ENCODE peak calls at places on chromosomes 3 and 15, in nine cellular contexts. Y is heart left ventricle, C is body of pancreas, P is right cardiac atrium, U is H1, I is transverse colon, A is tibial artery, F is endothelial cell of umbilical vein, J is small intestine. K is an unnamed sample.
A peak's percentile ranks its signal among the peaks of the same experiment; 100 is the strongest.

GRCh38 chr3:137687181-137687880 is 76.8 kb upstream of the SOX14 start:
- DNase-seq in Y (no peak), C (no peak), P (no peak), U (no peak), I (no peak), A (no peak), F (no peak), J (no peak), K (no peak)

GRCh38 chr15:51380999-51381806 is 39.7 kb downstream of the GLDN start:
- DNase-seq in Y (peak; percentile 60), C (peak; percentile 71), P (peak; percentile 57), U (peak; percentile 61), I (peak; percentile 46), A (peak; percentile 80), F (peak; percentile 67), J (peak; percentile 66), K (no peak)

GRCh38 chr15:63833246-63833696 is 477 bp downstream of the HERC1 start:
- DNase-seq in Y (peak; percentile 32), C (peak; percentile 36), P (peak; percentile 75), U (peak; percentile 56), I (peak; percentile 50), A (peak; percentile 69), F (no peak), J (peak; percentile 43), K (peak; percentile 41)

GRCh38 chr3:197293605-197294237 is 4.7 kb downstream of the DLG1 start:
- DNase-seq in Y (no peak), C (no peak), P (no peak), U (no peak), I (no peak), A (no peak), F (no peak), J (no peak), K (no peak)

GRCh38 chr3:186319988-186320387 is 42.0 kb downstream of the DGKG start:
- DNase-seq in Y (no peak), C (no peak), P (no peak), U (no peak), I (no peak), A (no peak), F (no peak), J (no peak), K (no peak)

GRCh38 chr3:182905623-182906022 is 74.7 kb downstream of the DCUN1D1 start:
- DNase-seq in Y (no peak), C (no peak), P (no peak), U (no peak), I (no peak), A (no peak), F (no peak), J (no peak), K (no peak)

GRCh38 chr3:163508212-163508611 is 1570.1 kb downstream of the SI start:
- DNase-seq in Y (no peak), C (peak; percentile 46), P (no peak), U (no peak), I (no peak), A (no peak), F (no peak), J (no peak), K (no peak)

GRCh38 chr3:101850327-101851048 is 1.2 kb downstream of the NFKBIZ start:
- DNase-seq in Y (no peak), C (peak; percentile 28), P (no peak), U (no peak), I (no peak), A (no peak), F (peak; percentile 53), J (peak; percentile 40), K (peak; percentile 93)

GRCh38 chr15:74954515-74954914 is 2.1 kb downstream of the RPP25 start:
- DNase-seq in Y (no peak), C (peak; percentile 18), P (peak; percentile 81), U (no peak), I (no peak), A (no peak), F (peak; percentile 59), J (peak; percentile 40), K (no peak)

GRCh38 chr3:165919284-165919683 is 82.1 kb upstream of the BCHE start:
- DNase-seq in Y (no peak), C (no peak), P (no peak), U (no peak), I (no peak), A (no peak), F (no peak), J (no peak), K (no peak)

GRCh38 chr3:81734742-81735141 is 26.7 kb downstream of the GBE1 start:
- DNase-seq in Y (no peak), C (no peak), P (no peak), U (no peak), I (no peak), A (no peak), F (no peak), J (no peak), K (no peak)

GRCh38 chr3:18669374-18669773 is 244.2 kb upstream of the SATB1 start:
- DNase-seq in Y (no peak), C (no peak), P (no peak), U (no peak), I (no peak), A (no peak), F (no peak), J (no peak), K (no peak)

GRCh38 chr15:42832577-42832976 is 88.0 kb downstream of the TTBK2 start:
- DNase-seq in Y (no peak), C (no peak), P (no peak), U (no peak), I (no peak), A (no peak), F (peak; percentile 7), J (no peak), K (no peak)

GRCh38 chr15:45457641-45458539 is 64.7 kb downstream of the SLC30A4 start:
- DNase-seq in Y (peak; percentile 66), C (peak; percentile 87), P (peak; percentile 68), U (peak; percentile 84), I (peak; percentile 79), A (no peak), F (peak; percentile 86), J (peak; percentile 84), K (peak; percentile 81)

GRCh38 chr3:127097516-127097915 is 95.4 kb upstream of the PRR23E start:
- DNase-seq in Y (no peak), C (no peak), P (no peak), U (no peak), I (no peak), A (peak; percentile 32), F (no peak), J (no peak), K (no peak)

GRCh38 chr3:148943531-148944200 is 47.7 kb upstream of the GYG1 start:
- DNase-seq in Y (peak; percentile 21), C (peak; percentile 48), P (no peak), U (no peak), I (no peak), A (no peak), F (peak; percentile 89), J (peak; percentile 75), K (peak; percentile 69)

GRCh38 chr15:65400760-65401606 is 21.8 kb downstream of the IGDCC4 start:
- DNase-seq in Y (peak; percentile 38), C (peak; percentile 71), P (peak; percentile 82), U (peak; percentile 94), I (peak; percentile 58), A (no peak), F (peak; percentile 75), J (peak; percentile 51), K (peak; percentile 16)

DNA sequence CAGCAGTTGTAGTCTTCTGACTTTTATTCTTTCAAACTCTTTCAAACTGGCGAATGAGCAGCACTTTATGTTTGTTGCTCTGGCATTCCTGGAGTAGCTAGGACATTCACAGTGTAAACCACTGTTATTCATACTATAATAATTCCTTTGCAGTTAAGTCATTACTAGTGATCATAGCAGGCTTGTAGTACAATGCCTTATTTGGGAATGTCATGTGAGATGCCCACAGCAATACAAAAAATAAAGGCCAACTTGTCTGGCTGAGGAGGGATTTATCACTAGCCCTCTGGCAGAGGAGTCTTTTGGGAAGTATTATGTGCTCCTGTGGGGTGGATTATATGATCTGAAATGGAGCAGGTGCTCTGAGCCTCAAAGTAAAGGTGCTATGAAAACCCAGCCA is 197.2 kb downstream of the VGLL3 start:
- DNase-seq in Y (no peak), C (peak; percentile 9), P (no peak), U (no peak), I (no peak), A (no peak), F (no peak), J (no peak), K (no peak)
- H3K4me1 ChIP-seq in Y (no peaks in the 10 kb centered on the region), C (peaks cover 12% of the 10 kb centered on the region), P (no peaks in the 10 kb centered on the region), U (peaks cover 9% of the 10 kb centered on the region), I (peaks cover 3% of the 10 kb centered on the region), A (peaks cover 8% of the 10 kb centered on the region), F (no peaks in the 10 kb centered on the region), J (no peaks in the 10 kb centered on the region), K (no peaks in the 10 kb centered on the region)

DNA sequence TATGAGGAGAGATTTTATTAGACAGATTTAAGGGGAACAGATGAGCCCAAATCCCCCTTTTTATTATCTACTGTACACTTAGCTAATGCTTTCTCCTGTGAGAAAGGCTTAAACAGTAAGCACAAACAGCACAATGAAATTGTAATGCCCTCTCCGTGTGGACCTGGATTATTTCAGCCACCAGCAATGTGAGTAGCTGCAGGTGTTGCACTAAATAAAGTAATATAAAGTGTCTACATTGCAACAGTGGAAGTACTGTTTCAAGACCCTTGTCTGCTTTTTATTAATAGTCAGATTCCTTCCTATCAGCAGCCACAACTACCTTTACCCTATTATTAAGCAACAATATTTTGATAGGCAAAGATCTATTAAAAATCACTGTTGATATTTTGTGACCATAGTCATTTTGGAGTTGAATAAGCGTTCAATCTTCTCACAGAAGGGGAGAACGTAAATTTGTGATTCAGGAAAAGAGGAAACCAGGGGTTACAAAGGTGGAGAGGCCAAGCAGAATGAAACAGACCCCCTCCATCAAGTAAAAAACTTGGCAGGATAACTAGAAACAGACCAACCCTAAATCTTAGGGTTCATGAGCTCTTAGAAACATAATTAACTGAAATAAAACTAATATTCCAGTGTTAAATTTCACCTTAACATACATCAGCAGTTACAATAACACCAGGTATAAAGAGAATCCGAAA is 422.6 kb downstream of the MECOM start:
- DNase-seq in Y (no peak), C (no peak), P (no peak), U (no peak), I (no peak), A (no peak), F (peak; percentile 74), J (no peak), K (no peak)
- H3K4me3 ChIP-seq in Y (no peak overlapping the region), C (no peak overlapping the region), P (no peak overlapping the region), U (no peak overlapping the region), I (no peak overlapping the region), A (no peak overlapping the region), F (peak overlapping the region; percentile 79), J (no peak overlapping the region), K (no peak overlapping the region)

DNA sequence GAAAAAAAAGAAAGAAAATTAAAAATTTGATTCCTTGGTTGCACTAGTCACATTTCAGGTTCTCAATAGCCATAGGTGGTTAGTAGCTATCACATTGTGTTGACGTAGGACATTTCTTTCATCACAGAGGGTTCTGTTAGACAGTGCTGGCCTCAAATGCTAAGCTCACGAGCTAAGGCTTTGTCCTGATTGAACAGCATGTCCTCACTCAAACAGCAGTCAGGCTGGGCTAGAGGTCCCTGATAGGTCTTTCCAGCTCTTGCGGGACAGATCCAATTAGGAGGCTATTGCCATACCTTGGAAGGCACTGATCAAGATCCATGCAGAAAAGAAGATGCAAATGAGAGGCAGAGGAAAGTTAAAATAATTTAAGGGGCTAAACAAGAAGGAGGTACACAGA is 85.9 kb upstream of the HACD2 start:
- DNase-seq in Y (no peak), C (no peak), P (no peak), U (no peak), I (no peak), A (no peak), F (no peak), J (no peak), K (no peak)
- H3K4me1 ChIP-seq in Y (no peaks in the 10 kb centered on the region), C (no peaks in the 10 kb centered on the region), P (no peaks in the 10 kb centered on the region), U (no peaks in the 10 kb centered on the region), I (peaks cover 8% of the 10 kb centered on the region), A (peaks cover 64% of the 10 kb centered on the region), F (peaks cover 20% of the 10 kb centered on the region), J (no peaks in the 10 kb centered on the region), K (no peaks in the 10 kb centered on the region)

GRCh38 chr3:32819086-32819450 is 1.3 kb downstream of the TRIM71 start:
- DNase-seq in Y (no peak), C (no peak), P (no peak), U (no peak), I (no peak), A (no peak), F (no peak), J (no peak), K (no peak)
- H3K4me3 ChIP-seq in Y (peak overlapping the region; percentile 63), C (no peak overlapping the region), P (no peak overlapping the region), U (peak overlapping the region; percentile 94), I (no peak overlapping the region), A (no peak overlapping the region), F (no peak overlapping the region), J (no peak overlapping the region), K (no peak overlapping the region)

K was measured in CD4-positive, CD25-positive, alpha-beta regulatory T cell.